ENCODE peak calls at places on chromosomes 13 and 19, in eight cellular contexts. K is tibial nerve; H is psoas muscle; N is CD4-positive, CD25-positive, alpha-beta regulatory T cell; Y is stomach; F is esophagus muscularis mucosa; W is fibroblast of lung; A is PC-3. I is an unnamed sample.

GRCh38 chr19:401836-402535 is 7.0 kb downstream of the C2CD4C start:
- DNase-seq in K (peak), H (no peak), N (no peak), Y (no peak), F (no peak), W (no peak), A (no peak), I (no peak)

GRCh38 chr13:40776681-40777165 is 5.7 kb upstream of the MRPS31 start:
- DNase-seq in K (no peak), H (no peak), N (peak), Y (no peak), F (no peak), W (peak), A (peak), I (no peak)

GRCh38 chr13:42279986-42280385 is 8.0 kb downstream of the AKAP11 start:
- DNase-seq in K (no peak), H (no peak), N (no peak), Y (no peak), F (no peak), W (no peak), A (no peak), I (no peak)

GRCh38 chr13:93079294-93079693 is 147.3 kb upstream of the GPC6 start:
- DNase-seq in K (no peak), H (no peak), N (no peak), Y (no peak), F (no peak), W (peak), A (peak), I (no peak)

GRCh38 chr13:41017153-41017552 is 2.0 kb downstream of the ELF1 start:
- DNase-seq in K (no peak), H (no peak), N (peak), Y (peak), F (no peak), W (no peak), A (no peak), I (peak)

GRCh38 chr13:41648314-41648935 is 191.1 kb downstream of the RGCC start:
- DNase-seq in K (no peak), H (no peak), N (no peak), Y (no peak), F (no peak), W (no peak), A (peak), I (no peak)

GRCh38 chr13:85383291-85383690 is 415.9 kb downstream of the SLITRK6 start:
- DNase-seq in K (no peak), H (no peak), N (no peak), Y (no peak), F (no peak), W (no peak), A (no peak), I (no peak)

GRCh38 chr19:3710265-3710812 is 2.2 kb downstream of the TJP3 start:
- DNase-seq in K (peak), H (peak), N (no peak), Y (peak), F (no peak), W (peak), A (peak), I (peak)

GRCh38 chr19:29275266-29275665 is 62.3 kb upstream of the UQCRFS1 start:
- DNase-seq in K (no peak), H (no peak), N (no peak), Y (no peak), F (no peak), W (no peak), A (no peak), I (no peak)

GRCh38 chr19:7488736-7489353 is at the start of gene PEX11G:
- DNase-seq in K (peak), H (peak), N (peak), Y (peak), F (peak), W (peak), A (peak), I (peak)

GRCh38 chr13:83065136-83065535 is 817.1 kb downstream of the SLITRK1 start:
- DNase-seq in K (peak), H (peak), N (no peak), Y (no peak), F (peak), W (peak), A (no peak), I (peak)

GRCh38 chr13:110294146-110294545 is 12.8 kb downstream of the COL4A1 start:
- DNase-seq in K (no peak), H (no peak), N (no peak), Y (no peak), F (no peak), W (peak), A (no peak), I (peak)

GRCh38 chr13:36700170-36700569 is 26.4 kb downstream of the SERTM1 start:
- DNase-seq in K (no peak), H (no peak), N (no peak), Y (no peak), F (no peak), W (no peak), A (no peak), I (no peak)

GRCh38 chr19:16888629-16889371 is at the start of gene F2RL3:
- DNase-seq in K (no peak), H (peak), N (no peak), Y (peak), F (no peak), W (peak), A (no peak), I (no peak)

GRCh38 chr19:42277821-42278809 is 9.1 kb downstream of the CIC start:
- DNase-seq in K (no peak), H (no peak), N (no peak), Y (no peak), F (no peak), W (no peak), A (no peak), I (no peak)

GRCh38 chr19:22606212-22606553 is 27.9 kb upstream of the ZNF492 start:
- DNase-seq in K (no peak), H (no peak), N (no peak), Y (no peak), F (peak), W (no peak), A (no peak), I (no peak)

GRCh38 chr19:15871570-15871969 is 26.3 kb downstream of the CYP4F2 start:
- DNase-seq in K (no peak), H (no peak), N (no peak), Y (no peak), F (no peak), W (no peak), A (no peak), I (no peak)

GRCh38 chr13:29598321-29598720 is 2.8 kb upstream of the SLC7A1 start:
- DNase-seq in K (no peak), H (no peak), N (no peak), Y (no peak), F (peak), W (no peak), A (no peak), I (no peak)

GRCh38 chr19:3285647-3286176 is 61.3 kb downstream of the CELF5 start:
- DNase-seq in K (no peak), H (no peak), N (peak), Y (no peak), F (no peak), W (peak), A (no peak), I (no peak)

GRCh38 chr19:4015705-4016402 is 8.3 kb downstream of the PIAS4 start:
- DNase-seq in K (no peak), H (no peak), N (no peak), Y (no peak), F (no peak), W (no peak), A (no peak), I (peak)

GRCh38 chr19:1281270-1281894 is 4.3 kb upstream of the EFNA2 start:
- DNase-seq in K (no peak), H (no peak), N (no peak), Y (no peak), F (no peak), W (no peak), A (no peak), I (no peak)

DNA sequence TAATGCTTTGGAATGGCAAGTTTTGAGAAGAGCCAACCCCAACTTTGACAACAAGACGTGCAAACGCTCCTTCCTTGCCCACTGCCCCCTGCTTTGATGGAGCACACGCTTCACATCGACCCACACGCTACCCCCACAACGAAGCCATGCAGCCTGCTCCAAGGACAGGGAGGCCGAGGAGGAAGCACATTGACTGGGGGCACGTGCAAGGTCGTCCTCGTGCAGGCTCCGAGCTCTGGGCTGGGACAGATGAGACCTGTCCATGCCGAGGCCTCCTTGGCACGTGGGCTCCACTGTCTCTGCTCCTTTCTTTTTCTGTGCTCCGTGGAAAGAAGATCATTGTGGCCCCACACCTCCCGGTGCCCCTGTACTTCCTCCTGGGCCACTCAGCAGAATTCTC is 309.0 kb downstream of the TEX29 start:
- DNase-seq in K (no peak), H (no peak), N (no peak), Y (no peak), F (no peak), W (no peak), A (no peak), I (no peak)
- H3K27ac ChIP-seq in K (no peak), H (no peak), N (no peak), Y (no peak), F (no peak), W (no peak), A (no peak), I (no peak)

DNA sequence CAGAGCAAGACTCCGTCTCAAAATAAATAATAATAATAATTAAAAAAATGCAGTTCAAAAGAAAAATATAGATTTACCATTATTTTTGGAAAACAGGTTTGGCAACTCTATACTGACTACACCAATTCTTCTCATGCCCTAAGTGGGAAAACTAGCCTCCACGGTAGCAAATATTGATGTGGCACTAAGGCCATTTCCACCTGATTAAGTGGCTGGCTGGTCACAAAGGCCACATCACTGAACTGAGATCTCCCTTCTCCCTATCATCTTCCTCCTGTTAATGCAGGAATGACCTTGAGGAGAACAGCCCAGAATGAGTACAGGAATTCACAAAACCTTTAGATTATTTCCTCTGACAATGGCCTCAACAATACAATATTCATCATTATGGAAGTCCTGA is 18.6 kb downstream of the ZNF814 start:
- DNase-seq in K (no peak), H (no peak), N (no peak), Y (no peak), F (no peak), W (no peak), A (no peak), I (no peak)
- H3K4me3 ChIP-seq in K (no peak), H (no peak), N (no peak), Y (no peak), F (no peak), W (no peak), A (no peak), I (no peak)

GRCh38 chr19:52397310-52398090 is at the start of gene ZNF528:
- DNase-seq in K (peak), H (peak), N (peak), Y (peak), F (peak), W (peak), A (peak), I (peak)
- H3K27ac ChIP-seq in K (peak), H (peak), N (peak), Y (peak), F (peak), W (peak), A (peak), I (peak)

GRCh38 chr19:51687791-51688664 is 5.1 kb upstream of the SPACA6 start:
- DNase-seq in K (peak), H (peak), N (no peak), Y (peak), F (no peak), W (peak), A (peak), I (peak)

GRCh38 chr19:51689751-51690358 is 3.3 kb upstream of the SPACA6 start:
- DNase-seq in K (no peak), H (peak), N (no peak), Y (no peak), F (peak), W (peak), A (no peak), I (no peak)

GRCh38 chr19:51690359-51691121 is 2.6 kb upstream of the SPACA6 start:
- DNase-seq in K (no peak), H (peak), N (peak), Y (peak), F (peak), W (peak), A (peak), I (no peak)

GRCh38 chr19:51691122-51692064 is 1.7 kb upstream of the SPACA6 start:
- DNase-seq in K (no peak), H (no peak), N (no peak), Y (no peak), F (peak), W (peak), A (no peak), I (no peak)

DNA sequence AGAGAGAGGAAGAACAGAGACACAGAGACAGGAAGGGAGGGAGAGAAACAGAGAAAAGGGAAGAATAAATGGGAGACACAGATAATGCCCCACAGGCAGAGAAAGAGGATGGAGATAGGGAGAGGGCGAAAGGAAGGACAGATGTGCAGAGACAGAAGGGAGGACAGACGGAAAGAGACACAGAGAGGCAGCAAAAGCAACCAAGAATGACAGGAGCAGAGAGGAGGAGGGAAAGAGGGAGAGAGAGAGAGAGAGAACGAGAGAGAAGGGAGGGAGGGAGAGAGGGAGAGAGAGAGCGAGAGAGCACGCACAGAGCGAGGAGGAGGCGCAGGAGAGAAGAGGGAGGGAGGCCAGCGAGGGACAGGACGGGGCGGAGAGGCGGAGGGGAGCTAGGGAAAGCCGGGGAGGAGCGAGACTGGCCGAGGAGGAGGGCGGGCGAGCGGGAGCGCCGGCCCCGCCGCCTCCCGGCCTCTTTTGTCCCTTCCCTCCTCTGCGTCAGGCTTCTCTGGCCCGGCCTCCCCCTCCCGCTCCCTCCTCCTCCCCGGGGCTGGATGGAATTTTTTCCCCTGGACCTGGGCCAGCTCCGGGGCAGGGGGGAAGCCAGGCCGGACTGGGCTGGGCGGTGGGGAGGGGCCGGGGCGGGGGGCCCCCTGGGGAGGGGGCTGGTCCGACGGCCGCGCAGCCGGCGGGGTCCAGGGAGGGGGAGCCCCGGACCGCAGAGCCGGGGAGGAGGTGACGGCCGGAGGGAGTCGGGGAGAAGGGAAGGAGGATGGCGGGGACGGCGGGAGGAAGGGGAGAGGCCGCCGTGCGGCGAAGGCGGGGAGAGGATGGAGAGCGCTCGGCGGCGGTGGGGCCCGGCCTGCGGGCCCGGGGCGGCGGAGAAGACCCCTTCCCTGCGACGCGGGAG is 4.2 kb upstream of the SPACA6 start:
- DNase-seq in K (peak), H (peak), N (no peak), Y (peak), F (peak), W (peak), A (peak), I (peak)
- H3K4me3 ChIP-seq in K (peak), H (peak), N (no peak), Y (peak), F (peak), W (peak), A (peak), I (peak)

DNA sequence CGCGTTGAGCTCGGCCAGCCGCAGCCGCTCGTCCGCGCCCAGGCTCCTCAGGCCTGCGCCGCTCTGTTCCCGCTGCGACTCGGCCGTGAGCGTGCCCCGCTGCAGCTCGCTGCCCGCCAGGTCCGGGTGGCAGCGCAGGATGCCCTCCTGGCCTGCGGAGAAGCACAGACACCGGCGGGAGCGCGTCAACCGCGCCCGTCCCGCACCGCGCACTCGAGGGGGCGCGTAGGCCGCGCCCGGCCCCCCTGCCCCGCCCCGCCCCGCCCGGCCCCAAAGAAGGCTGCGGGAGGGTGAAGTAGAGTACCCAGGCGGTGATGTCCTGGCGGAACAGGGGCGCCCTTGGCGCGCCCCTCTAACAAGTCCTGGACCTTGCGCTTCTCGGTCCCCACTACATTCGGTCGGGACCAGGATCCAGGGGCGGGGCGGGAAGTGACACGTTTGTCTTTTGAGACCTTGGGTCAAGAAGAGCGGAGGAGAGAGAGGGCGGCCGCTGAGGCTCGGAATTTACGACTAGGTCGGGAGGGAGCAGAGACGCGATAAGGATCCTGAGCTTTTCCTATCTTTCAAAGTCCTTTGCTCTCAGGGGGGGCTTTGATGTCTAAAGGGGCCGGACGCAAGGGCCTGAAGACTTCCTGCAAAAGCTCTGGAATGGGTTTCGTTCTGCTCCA is 9.3 kb upstream of the CDX2 start:
- DNase-seq in K (no peak), H (no peak), N (no peak), Y (no peak), F (no peak), W (no peak), A (no peak), I (no peak)
- H3K27ac ChIP-seq in K (no peak), H (no peak), N (no peak), Y (no peak), F (no peak), W (no peak), A (no peak), I (no peak)

DNA sequence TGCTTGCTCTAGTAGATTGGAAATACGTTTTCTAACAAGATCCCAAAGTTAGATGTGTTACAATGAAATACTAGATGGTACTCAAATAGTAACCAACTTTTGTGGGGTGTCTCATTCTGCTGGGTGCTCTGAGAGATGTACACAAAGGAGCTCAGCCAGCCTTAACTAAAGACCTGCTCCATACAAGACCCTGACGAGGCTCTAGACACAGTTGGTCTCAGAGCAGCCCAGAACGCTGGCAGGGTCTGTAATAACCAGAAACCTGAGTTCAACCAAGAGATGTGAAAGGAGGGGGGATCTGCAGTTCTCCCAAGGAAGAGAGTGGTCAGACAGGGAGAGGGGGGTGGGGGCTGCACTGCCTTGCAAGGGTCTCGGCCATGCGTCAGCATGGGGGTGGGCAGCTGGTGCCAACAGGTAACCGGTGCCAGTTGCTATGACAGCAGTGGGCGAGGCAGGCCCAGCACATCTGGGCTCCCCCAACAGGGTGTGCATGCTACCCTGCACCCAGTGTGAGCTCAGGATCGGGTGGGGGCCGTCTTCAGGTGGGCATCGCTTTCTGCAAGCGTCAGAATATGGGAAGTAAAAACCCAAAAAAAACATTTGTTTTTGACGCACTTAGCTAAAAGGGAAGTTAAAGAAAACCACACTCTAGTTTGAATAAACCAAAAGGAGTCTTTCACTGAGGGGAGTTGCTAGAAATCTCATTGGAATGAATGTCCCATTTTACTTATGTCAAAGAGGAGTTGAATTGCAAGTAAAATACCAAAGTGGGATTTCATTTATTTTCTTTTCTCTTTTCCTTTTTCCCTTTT is 68.0 kb upstream of the GPR183 start:
- DNase-seq in K (no peak), H (no peak), N (no peak), Y (no peak), F (no peak), W (no peak), A (no peak), I (no peak)
- H3K4me3 ChIP-seq in K (no peak), H (no peak), N (no peak), Y (no peak), F (no peak), W (no peak), A (no peak), I (no peak)

DNA sequence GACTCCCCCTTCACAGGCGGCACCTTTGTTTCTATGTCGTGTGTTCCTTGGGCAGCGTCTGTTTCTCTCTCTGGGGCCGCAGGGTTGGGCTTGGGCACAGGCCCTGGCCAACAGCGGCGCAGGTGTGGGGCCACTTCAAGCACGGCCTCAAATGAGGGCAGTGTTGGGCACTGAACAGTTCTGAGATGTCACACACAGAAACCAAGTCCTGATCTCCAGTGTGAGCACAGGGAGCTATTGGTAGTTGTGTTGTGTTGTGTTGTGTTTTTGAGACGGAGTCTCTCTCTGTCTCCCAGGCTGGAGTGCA is 42.7 kb downstream of the GATAD2A start:
- DNase-seq in K (no peak), H (no peak), N (no peak), Y (peak), F (no peak), W (no peak), A (no peak), I (no peak)
- H3K27ac ChIP-seq in K (no peak), H (peak), N (no peak), Y (peak), F (no peak), W (peak), A (no peak), I (no peak)

I was measured in gastrocnemius medialis.